ENCODE peak calls at places on chromosomes 5 and 9, in five cellular contexts. I, C, D, T and G are unnamed samples.

GRCh38 chr9:18539203-18539602 is 65.2 kb downstream of the ADAMTSL1 start:
- DNase-seq in I (no peak), C (peak; percentile 68), D (no peak), T (no peak), G (no peak)

GRCh38 chr5:167513383-167513782 is 778.1 kb upstream of the WWC1 start:
- DNase-seq in I (no peak), C (no peak), D (no peak), T (no peak), G (no peak)

GRCh38 chr9:96383165-96383939 is at the start of gene SLC35D2:
- DNase-seq in I (no peak), C (peak; percentile 52), D (peak; percentile 42), T (no peak), G (peak; percentile 78)

GRCh38 chr9:77616191-77616590 is 31.9 kb downstream of the GNA14 start:
- DNase-seq in I (no peak), C (no peak), D (no peak), T (no peak), G (peak; percentile 48)

GRCh38 chr5:61048534-61048933 is 103.5 kb downstream of the NDUFAF2 start:
- DNase-seq in I (no peak), C (peak; percentile 97), D (no peak), T (no peak), G (peak; percentile 93)

GRCh38 chr9:83491413-83491812 is 46.8 kb downstream of the FRMD3 start:
- DNase-seq in I (no peak), C (no peak), D (no peak), T (no peak), G (peak; percentile 32)

GRCh38 chr9:121744002-121744686 is 92.7 kb downstream of the DAB2IP start:
- DNase-seq in I (peak; percentile 70), C (peak; percentile 35), D (no peak), T (peak; percentile 3), G (peak; percentile 62)

GRCh38 chr5:136766456-136766855 is 401.1 kb upstream of the TRPC7 start:
- DNase-seq in I (no peak), C (no peak), D (no peak), T (no peak), G (peak; percentile 94)

GRCh38 chr5:176161431-176161830 is 76.8 kb upstream of the SIMC1 start:
- DNase-seq in I (no peak), C (no peak), D (no peak), T (no peak), G (no peak)

GRCh38 chr5:121108725-121109124 is 644.6 kb downstream of the PRR16 start:
- DNase-seq in I (no peak), C (no peak), D (no peak), T (no peak), G (peak; percentile 19)

GRCh38 chr5:11056560-11056959 is 295.5 kb upstream of the DAP start:
- DNase-seq in I (no peak), C (no peak), D (no peak), T (no peak), G (no peak)

GRCh38 chr9:131274674-131275331 is 1.5 kb downstream of the FAM78A start:
- DNase-seq in I (no peak), C (no peak), D (no peak), T (no peak), G (no peak)

GRCh38 chr9:101119206-101119819 is 90.8 kb downstream of the PLPPR1 start:
- DNase-seq in I (peak; percentile 65), C (peak; percentile 27), D (peak; percentile 55), T (no peak), G (peak; percentile 20)

GRCh38 chr5:43772601-43773031 is 169.6 kb downstream of the NNT start:
- DNase-seq in I (no peak), C (peak; percentile 73), D (no peak), T (no peak), G (peak; percentile 63)

GRCh38 chr5:156920042-156920860 is 42.8 kb downstream of the TIMD4 start:
- DNase-seq in I (no peak), C (no peak), D (no peak), T (no peak), G (peak; percentile 17)

GRCh38 chr9:127549218-127549617 is 62.9 kb upstream of the STXBP1 start:
- DNase-seq in I (no peak), C (no peak), D (no peak), T (no peak), G (no peak)

GRCh38 chr5:15285901-15286583 is 213.9 kb upstream of the FBXL7 start:
- DNase-seq in I (no peak), C (peak; percentile 55), D (no peak), T (no peak), G (peak; percentile 68)

GRCh38 chr5:172133359-172134029 is 54.5 kb downstream of the STK10 start:
- DNase-seq in I (no peak), C (peak; percentile 97), D (no peak), T (no peak), G (peak; percentile 92)

GRCh38 chr9:121573717-121574485 is 74.3 kb upstream of the GGTA1 start:
- DNase-seq in I (no peak), C (no peak), D (no peak), T (no peak), G (no peak)

GRCh38 chr5:42718591-42718990 is 38.0 kb upstream of the CCDC152 start:
- DNase-seq in I (no peak), C (peak; percentile 43), D (no peak), T (no peak), G (peak; percentile 74)

GRCh38 chr9:30075022-30075421 is 2309.4 kb upstream of the ACO1 start:
- DNase-seq in I (no peak), C (no peak), D (no peak), T (no peak), G (no peak)

GRCh38 chr5:89377752-89378455 is 494.9 kb upstream of the MEF2C start:
- DNase-seq in I (no peak), C (peak; percentile 5), D (no peak), T (no peak), G (no peak)

GRCh38 chr9:34282096-34282495 is 47.0 kb downstream of the KIF24 start:
- DNase-seq in I (no peak), C (peak; percentile 6), D (no peak), T (no peak), G (no peak)

GRCh38 chr5:40198736-40199135 is 481.0 kb upstream of the PTGER4 start:
- DNase-seq in I (no peak), C (peak; percentile 10), D (no peak), T (no peak), G (peak; percentile 55)

GRCh38 chr9:11064853-11065252 is 452.1 kb upstream of the PTPRD start:
- DNase-seq in I (no peak), C (no peak), D (no peak), T (no peak), G (peak; percentile 75)

GRCh38 chr5:38515648-38516047 is 40.8 kb downstream of the LIFR start:
- DNase-seq in I (no peak), C (peak; percentile 42), D (no peak), T (no peak), G (peak; percentile 47)

GRCh38 chr9:91164724-91165520 is 196.8 kb downstream of the AUH start:
- DNase-seq in I (no peak), C (peak; percentile 99), D (no peak), T (peak; percentile 20), G (peak; percentile 99)